ENCODE peak calls at places on chromosome 3, in eight cellular contexts. R, U, V, S, F, K, H and B are unnamed samples.

GRCh38 chr3:106208266-106208665 is 339.5 kb upstream of the CBLB start:
- DNase-seq in R (no peak), U (no peak), V (no peak), S (peak; percentile 4), F (no peak), K (no peak), H (no peak), B (no peak)

GRCh38 chr3:180421221-180421620 is 180.7 kb upstream of the TTC14 start:
- DNase-seq in R (no peak), U (peak; percentile 9), V (no peak), S (peak; percentile 4), F (no peak), K (no peak), H (no peak), B (no peak)

GRCh38 chr3:171416061-171416460 is 44.1 kb downstream of the TNIK start:
- DNase-seq in R (no peak), U (no peak), V (no peak), S (no peak), F (no peak), K (no peak), H (no peak), B (no peak)

GRCh38 chr3:68403741-68404140 is 528.6 kb downstream of the TAFA4 start:
- DNase-seq in R (no peak), U (no peak), V (no peak), S (no peak), F (no peak), K (no peak), H (no peak), B (no peak)

GRCh38 chr3:175535351-175535750 is 676.2 kb downstream of the NAALADL2 start:
- DNase-seq in R (no peak), U (no peak), V (no peak), S (peak; percentile 5), F (no peak), K (no peak), H (no peak), B (no peak)

GRCh38 chr3:165775824-165776223 is 61.4 kb downstream of the BCHE start:
- DNase-seq in R (no peak), U (no peak), V (no peak), S (no peak), F (no peak), K (no peak), H (no peak), B (no peak)

GRCh38 chr3:37028329-37028728 is 35.0 kb downstream of the MLH1 start:
- DNase-seq in R (no peak), U (no peak), V (no peak), S (no peak), F (no peak), K (no peak), H (no peak), B (no peak)

GRCh38 chr3:13009132-13009945 is 63.9 kb downstream of the IQSEC1 start:
- DNase-seq in R (no peak), U (peak; percentile 57), V (no peak), S (no peak), F (no peak), K (no peak), H (no peak), B (no peak)

GRCh38 chr3:119184808-119185690 is 11.7 kb downstream of the UPK1B start:
- DNase-seq in R (no peak), U (peak; percentile 43), V (no peak), S (peak; percentile 78), F (no peak), K (no peak), H (peak; percentile 46), B (peak; percentile 2)

GRCh38 chr3:151944356-151944755 is 70.9 kb downstream of the SUCNR1 start:
- DNase-seq in R (no peak), U (no peak), V (no peak), S (no peak), F (no peak), K (no peak), H (no peak), B (no peak)

GRCh38 chr3:183692436-183692835 is 5.2 kb upstream of the YEATS2 start:
- DNase-seq in R (no peak), U (peak; percentile 26), V (no peak), S (no peak), F (no peak), K (no peak), H (no peak), B (no peak)

GRCh38 chr3:131110087-131110486 is 83.4 kb downstream of the NEK11 start:
- DNase-seq in R (no peak), U (peak; percentile 27), V (no peak), S (peak; percentile 58), F (no peak), K (no peak), H (peak; percentile 70), B (peak; percentile 15)

GRCh38 chr3:140233702-140234101 is 298.7 kb downstream of the CLSTN2 start:
- DNase-seq in R (no peak), U (peak; percentile 18), V (no peak), S (no peak), F (no peak), K (no peak), H (no peak), B (no peak)

GRCh38 chr3:156413293-156413912 is 141.5 kb downstream of the SSR3 start:
- DNase-seq in R (no peak), U (no peak), V (no peak), S (no peak), F (no peak), K (no peak), H (no peak), B (no peak)

GRCh38 chr3:194251007-194251406 is 100.1 kb downstream of the CPN2 start:
- DNase-seq in R (no peak), U (no peak), V (no peak), S (no peak), F (no peak), K (no peak), H (no peak), B (no peak)

GRCh38 chr3:71125729-71126128 is 457.8 kb downstream of the FOXP1 start:
- DNase-seq in R (no peak), U (no peak), V (no peak), S (no peak), F (no peak), K (no peak), H (no peak), B (no peak)

GRCh38 chr3:179037361-179037760 is 34.2 kb downstream of the ZMAT3 start:
- DNase-seq in R (no peak), U (peak; percentile 95), V (peak; percentile 67), S (peak; percentile 94), F (peak; percentile 24), K (no peak), H (no peak), B (no peak)

GRCh38 chr3:56826831-56827722 is 25.3 kb upstream of the ARHGEF3 start:
- DNase-seq in R (no peak), U (peak; percentile 58), V (no peak), S (no peak), F (no peak), K (no peak), H (no peak), B (no peak)